ENCODE peak calls at places on chromosome 16, in eight cellular contexts. F, G, Z, O, C, Y, W and H are unnamed samples.

GRCh38 chr16:21950782-21951521 is 2.2 kb upstream of the UQCRC2 start:
- DNase-seq in F (no peak), G (no peak), Z (no peak), O (no peak), C (no peak), Y (peak), W (no peak), H (no peak)

GRCh38 chr16:85279874-85280545 is 167.7 kb upstream of the CIBAR2 start:
- DNase-seq in F (peak), G (no peak), Z (no peak), O (no peak), C (peak), Y (no peak), W (peak), H (no peak)

GRCh38 chr16:69313469-69313868 is 2.3 kb downstream of the VPS4A start:
- DNase-seq in F (no peak), G (no peak), Z (no peak), O (no peak), C (no peak), Y (no peak), W (no peak), H (no peak)

GRCh38 chr16:55043499-55043898 is 112.8 kb downstream of the IRX5 start:
- DNase-seq in F (no peak), G (no peak), Z (no peak), O (no peak), C (no peak), Y (no peak), W (no peak), H (no peak)

GRCh38 chr16:29316673-29317237 is 89.8 kb downstream of the NPIPB11 start:
- DNase-seq in F (no peak), G (peak), Z (no peak), O (no peak), C (no peak), Y (no peak), W (no peak), H (no peak)

GRCh38 chr16:73058221-73058615 is 10.3 kb upstream of the ZFHX3 start:
- DNase-seq in F (peak), G (no peak), Z (no peak), O (no peak), C (peak), Y (peak), W (peak), H (no peak)

GRCh38 chr16:88014201-88014781 is 63.1 kb downstream of the BANP start:
- DNase-seq in F (no peak), G (peak), Z (peak), O (no peak), C (no peak), Y (no peak), W (no peak), H (no peak)

GRCh38 chr16:68445458-68445857 is 2.9 kb downstream of the SMPD3 start:
- DNase-seq in F (no peak), G (no peak), Z (no peak), O (no peak), C (no peak), Y (peak), W (no peak), H (no peak)

GRCh38 chr16:78915916-78916315 is 684.6 kb downstream of the MAF start:
- DNase-seq in F (no peak), G (no peak), Z (no peak), O (no peak), C (no peak), Y (no peak), W (no peak), H (no peak)

GRCh38 chr16:70750893-70751467 is 50.0 kb downstream of the VAC14 start:
- DNase-seq in F (peak), G (peak), Z (peak), O (peak), C (peak), Y (peak), W (peak), H (peak)

GRCh38 chr16:85560932-85561247 is 52.2 kb upstream of the GSE1 start:
- DNase-seq in F (no peak), G (no peak), Z (no peak), O (no peak), C (no peak), Y (no peak), W (no peak), H (no peak)

GRCh38 chr16:18039931-18040330 is 296.6 kb downstream of the NPIPA8 start:
- DNase-seq in F (no peak), G (no peak), Z (no peak), O (no peak), C (no peak), Y (no peak), W (no peak), H (no peak)

GRCh38 chr16:49755291-49755611 is 100.7 kb downstream of the ZNF423 start:
- DNase-seq in F (no peak), G (no peak), Z (peak), O (no peak), C (no peak), Y (peak), W (no peak), H (peak)

GRCh38 chr16:9755076-9755475 is 427.2 kb downstream of the GRIN2A start:
- DNase-seq in F (no peak), G (no peak), Z (no peak), O (no peak), C (no peak), Y (no peak), W (no peak), H (no peak)

GRCh38 chr16:12900599-12901203 is 697 bp upstream of the SHISA9 start:
- DNase-seq in F (no peak), G (no peak), Z (no peak), O (no peak), C (no peak), Y (no peak), W (no peak), H (no peak)

DNA sequence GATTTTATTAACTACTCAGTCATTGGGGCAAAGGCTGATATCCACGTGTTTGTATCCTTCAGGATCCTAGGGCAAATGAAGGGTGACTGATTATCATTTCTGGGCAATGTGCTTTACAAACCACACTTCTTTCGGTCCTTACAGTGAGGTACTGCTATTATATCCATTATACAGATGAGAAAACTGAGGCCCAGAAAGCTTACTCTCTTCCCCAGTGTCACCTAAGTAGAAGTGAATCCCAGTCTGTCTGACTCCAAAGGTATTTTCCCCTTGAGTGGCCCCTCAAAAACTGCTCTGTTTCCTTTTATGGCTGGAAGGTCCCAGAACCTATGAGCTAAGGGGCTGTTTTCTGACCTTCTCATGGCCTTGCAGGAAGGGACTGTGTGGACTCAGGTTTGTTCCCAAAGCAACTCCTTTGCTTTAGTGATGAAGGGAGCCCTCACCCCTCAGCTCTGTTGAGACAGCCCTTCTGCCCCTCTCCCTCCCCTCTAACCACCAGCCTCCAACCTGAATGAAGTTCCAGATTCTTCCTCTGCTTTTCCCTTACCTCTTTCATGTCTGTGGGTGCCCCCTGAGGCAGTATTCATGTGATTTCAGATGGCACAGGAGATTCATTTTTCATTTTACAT is 27.4 kb upstream of the ADGRG1 start:
- DNase-seq in F (no peak), G (peak), Z (no peak), O (no peak), C (no peak), Y (no peak), W (no peak), H (no peak)
- H3K27ac ChIP-seq in F (no peak), G (no peak), Z (no peak), O (peak), C (no peak), Y (peak), W (no peak), H (no peak)

GRCh38 chr16:11126389-11127072 is 129.5 kb downstream of the SOCS1 start:
- DNase-seq in F (no peak), G (peak), Z (no peak), O (no peak), C (no peak), Y (no peak), W (no peak), H (no peak)

GRCh38 chr16:11129378-11129781 is 126.6 kb downstream of the SOCS1 start:
- DNase-seq in F (no peak), G (no peak), Z (no peak), O (no peak), C (no peak), Y (no peak), W (no peak), H (peak)

GRCh38 chr16:11125936-11126335 is 130.1 kb downstream of the SOCS1 start:
- DNase-seq in F (no peak), G (peak), Z (no peak), O (no peak), C (no peak), Y (no peak), W (no peak), H (no peak)

GRCh38 chr16:11127610-11128195 is 128.3 kb downstream of the SOCS1 start:
- DNase-seq in F (no peak), G (peak), Z (no peak), O (no peak), C (no peak), Y (no peak), W (no peak), H (no peak)

GRCh38 chr16:11128211-11129123 is 127.5 kb downstream of the SOCS1 start:
- DNase-seq in F (peak), G (peak), Z (no peak), O (no peak), C (no peak), Y (no peak), W (no peak), H (peak)
- H3K27ac ChIP-seq in F (peak), G (peak), Z (peak), O (peak), C (no peak), Y (no peak), W (no peak), H (peak)

GRCh38 chr16:4800290-4801041 is 2.0 kb downstream of the ROGDI start:
- DNase-seq in F (peak), G (no peak), Z (no peak), O (peak), C (peak), Y (peak), W (peak), H (no peak)
- H3K27ac ChIP-seq in F (peak), G (no peak), Z (no peak), O (peak), C (no peak), Y (peak), W (peak), H (no peak)

GRCh38 chr16:596736-597060 is 6.8 kb downstream of the RAB40C start:
- DNase-seq in F (no peak), G (no peak), Z (no peak), O (no peak), C (no peak), Y (peak), W (no peak), H (no peak)
- H3K27ac ChIP-seq in F (no peak), G (no peak), Z (no peak), O (no peak), C (peak), Y (no peak), W (no peak), H (no peak)

DNA sequence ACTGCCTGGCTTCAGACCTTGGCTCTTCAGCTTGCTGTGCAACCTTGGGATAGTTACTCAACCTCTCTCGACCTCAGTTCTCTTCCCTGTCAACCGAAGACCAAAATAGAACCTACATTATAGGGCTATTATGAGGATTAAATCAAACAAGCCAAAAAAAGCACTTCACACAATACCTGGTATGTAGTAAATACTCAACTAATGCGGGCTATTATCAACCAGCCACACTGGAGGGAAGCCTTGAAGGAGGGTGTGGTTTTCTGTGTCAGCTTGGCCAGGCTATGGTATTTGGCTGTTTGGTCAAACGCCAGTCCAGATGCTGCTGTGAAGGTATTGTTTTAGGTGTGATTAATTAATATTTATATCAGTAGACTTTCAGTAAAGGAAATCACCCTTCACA is 18.2 kb upstream of the ADCY9 start:
- DNase-seq in F (no peak), G (no peak), Z (no peak), O (no peak), C (no peak), Y (no peak), W (no peak), H (no peak)
- H3K27ac ChIP-seq in F (no peak), G (no peak), Z (no peak), O (no peak), C (no peak), Y (no peak), W (no peak), H (no peak)

GRCh38 chr16:81707411-81708321 is 71.4 kb upstream of the PLCG2 start:
- DNase-seq in F (peak), G (no peak), Z (no peak), O (no peak), C (no peak), Y (peak), W (no peak), H (no peak)

GRCh38 chr16:81710596-81710995 is 68.5 kb upstream of the PLCG2 start:
- DNase-seq in F (peak), G (no peak), Z (no peak), O (no peak), C (no peak), Y (no peak), W (no peak), H (no peak)

GRCh38 chr16:81709369-81709900 is 69.7 kb upstream of the PLCG2 start:
- DNase-seq in F (peak), G (no peak), Z (no peak), O (no peak), C (no peak), Y (no peak), W (no peak), H (no peak)

GRCh38 chr16:81706327-81707295 is 72.5 kb upstream of the PLCG2 start:
- DNase-seq in F (peak), G (no peak), Z (no peak), O (no peak), C (no peak), Y (no peak), W (no peak), H (no peak)

GRCh38 chr16:81708459-81709368 is 70.4 kb upstream of the PLCG2 start:
- DNase-seq in F (peak), G (no peak), Z (no peak), O (no peak), C (no peak), Y (no peak), W (peak), H (no peak)
- H3K27ac ChIP-seq in F (no peak), G (no peak), Z (no peak), O (peak), C (no peak), Y (no peak), W (peak), H (no peak)

GRCh38 chr16:2487903-2488531 is 13.1 kb downstream of the TBC1D24 start:
- DNase-seq in F (no peak), G (no peak), Z (no peak), O (no peak), C (no peak), Y (no peak), W (no peak), H (no peak)
- H3K27ac ChIP-seq in F (no peak), G (no peak), Z (no peak), O (no peak), C (no peak), Y (no peak), W (no peak), H (no peak)

GRCh38 chr16:13953501-13953900 is 33.5 kb downstream of the ERCC4 start:
- DNase-seq in F (no peak), G (no peak), Z (no peak), O (no peak), C (no peak), Y (no peak), W (no peak), H (no peak)

GRCh38 chr16:13957197-13958078 is 37.5 kb downstream of the ERCC4 start:
- DNase-seq in F (peak), G (peak), Z (peak), O (peak), C (peak), Y (peak), W (peak), H (peak)

GRCh38 chr16:13958438-13958837 is 38.5 kb downstream of the ERCC4 start:
- DNase-seq in F (no peak), G (no peak), Z (no peak), O (no peak), C (no peak), Y (peak), W (no peak), H (no peak)

GRCh38 chr16:13959626-13960025 is 39.7 kb downstream of the ERCC4 start:
- DNase-seq in F (no peak), G (no peak), Z (no peak), O (no peak), C (no peak), Y (no peak), W (no peak), H (no peak)

GRCh38 chr16:13956635-13957196 is 36.8 kb downstream of the ERCC4 start:
- DNase-seq in F (no peak), G (no peak), Z (no peak), O (peak), C (no peak), Y (no peak), W (no peak), H (no peak)
- H3K27ac ChIP-seq in F (peak), G (peak), Z (peak), O (peak), C (no peak), Y (no peak), W (no peak), H (peak)